ENCODE peak calls at places on chromosome 6, in five cellular contexts. D is immature natural killer cell, W is nucleus accumbens, H is GDM1, U is HFFc6. K is an unnamed sample.

GRCh38 chr6:57252975-57253374 is 30.9 kb upstream of the RAB23 start:
- DNase-seq in U (peak), W (no peak), H (no peak), D (no peak), K (no peak)

GRCh38 chr6:110287462-110288341 is 70.4 kb downstream of the METTL24 start:
- DNase-seq in U (no peak), D (no peak), H (no peak), W (no peak), K (no peak)

GRCh38 chr6:170150590-170150945 is 140.3 kb downstream of the DLL1 start:
- DNase-seq in H (no peak), W (no peak), U (no peak), D (no peak), K (no peak)

GRCh38 chr6:157966990-157967389 is 14.7 kb upstream of the SYNJ2 start:
- DNase-seq in H (no peak), W (no peak), D (no peak), U (no peak), K (no peak)

GRCh38 chr6:34176261-34177031 is 30.6 kb upstream of the GRM4 start:
- DNase-seq in W (no peak), U (no peak), H (no peak), D (no peak), K (no peak)

GRCh38 chr6:83546636-83547035 is 34.3 kb downstream of the PRSS35 start:
- DNase-seq in W (no peak), D (no peak), H (no peak), U (no peak), K (peak)

GRCh38 chr6:53263915-53264314 is 84.8 kb downstream of the ELOVL5 start:
- DNase-seq in H (no peak), D (no peak), W (no peak), U (peak), K (no peak)

GRCh38 chr6:37538107-37538506 is 38.4 kb upstream of the CCDC167 start:
- DNase-seq in H (no peak), D (no peak), U (no peak), W (no peak), K (no peak)

GRCh38 chr6:89117285-89118108 is at the start of gene SRSF12:
- DNase-seq in H (peak), D (peak), U (no peak), W (no peak), K (peak)

GRCh38 chr6:71291991-71292390 is 3.4 kb downstream of the OGFRL1 start:
- DNase-seq in W (no peak), U (no peak), H (no peak), D (no peak), K (peak)

GRCh38 chr6:119541132-119541905 is 191.8 kb upstream of the MAN1A1 start:
- DNase-seq in D (no peak), W (no peak), H (no peak), U (peak), K (no peak)

GRCh38 chr6:106939208-106939607 is 35.3 kb downstream of the CD24 start:
- DNase-seq in D (no peak), W (no peak), H (no peak), U (no peak), K (no peak)

GRCh38 chr6:80316655-80317332 is 210.3 kb downstream of the BCKDHB start:
- DNase-seq in W (no peak), D (no peak), U (no peak), H (no peak), K (no peak)

GRCh38 chr6:166221636-166222035 is 54.0 kb upstream of the TBXT start:
- DNase-seq in H (no peak), D (no peak), W (no peak), U (no peak), K (no peak)

GRCh38 chr6:112086744-112087135 is 542 bp downstream of the TUBE1 start:
- DNase-seq in D (peak), W (no peak), U (peak), H (no peak), K (peak)

GRCh38 chr6:138426500-138427123 is 22.6 kb downstream of the HEBP2 start:
- DNase-seq in H (no peak), U (no peak), D (no peak), W (no peak), K (no peak)